ENCODE peak calls at places on chromosomes 1 and 21, in seven cellular contexts. One of them, this sample, is unnamed.

GRCh38 chr1:54610048-54610447 is 13.3 kb downstream of the FAM151A start:
- DNase-seq in fibroblast of lung: peak
- DNase-seq in cardiac fibroblast: no peak
- DNase-seq in neural progenitor cell: peak
- DNase-seq in GM10248: no peak
- DNase-seq in AG10803: no peak
- DNase-seq in HL-60: no peak
- DNase-seq in this sample: no peak

GRCh38 chr1:175130649-175131045 is 61.9 kb downstream of the KIAA0040 start:
- DNase-seq in fibroblast of lung: no peak
- DNase-seq in cardiac fibroblast: no peak
- DNase-seq in neural progenitor cell: no peak
- DNase-seq in GM10248: no peak
- DNase-seq in AG10803: no peak
- DNase-seq in HL-60: no peak
- DNase-seq in this sample: peak

GRCh38 chr1:212498243-212498642 is 65.5 kb downstream of the NENF start:
- DNase-seq in fibroblast of lung: peak
- DNase-seq in cardiac fibroblast: peak
- DNase-seq in neural progenitor cell: no peak
- DNase-seq in GM10248: no peak
- DNase-seq in AG10803: peak
- DNase-seq in HL-60: no peak
- DNase-seq in this sample: no peak

GRCh38 chr1:236253918-236254637 is 27.7 kb downstream of the ERO1B start:
- DNase-seq in fibroblast of lung: no peak
- DNase-seq in cardiac fibroblast: no peak
- DNase-seq in neural progenitor cell: no peak
- DNase-seq in GM10248: no peak
- DNase-seq in AG10803: no peak
- DNase-seq in HL-60: no peak
- DNase-seq in this sample: no peak

GRCh38 chr1:35835398-35835797 is 27.6 kb downstream of the AGO4 start:
- DNase-seq in fibroblast of lung: no peak
- DNase-seq in cardiac fibroblast: no peak
- DNase-seq in neural progenitor cell: no peak
- DNase-seq in GM10248: no peak
- DNase-seq in AG10803: no peak
- DNase-seq in HL-60: no peak
- DNase-seq in this sample: no peak

GRCh38 chr1:23867542-23867952 is 543 bp downstream of the FUCA1 start:
- DNase-seq in fibroblast of lung: no peak
- DNase-seq in cardiac fibroblast: no peak
- DNase-seq in neural progenitor cell: no peak
- DNase-seq in GM10248: no peak
- DNase-seq in AG10803: no peak
- DNase-seq in HL-60: no peak
- DNase-seq in this sample: no peak

GRCh38 chr1:202007703-202008489 is 2.5 kb upstream of the ELF3 start:
- DNase-seq in fibroblast of lung: no peak
- DNase-seq in cardiac fibroblast: peak
- DNase-seq in neural progenitor cell: no peak
- DNase-seq in GM10248: no peak
- DNase-seq in AG10803: no peak
- DNase-seq in HL-60: no peak
- DNase-seq in this sample: no peak

GRCh38 chr21:39631842-39632577 is 19.3 kb downstream of the B3GALT5 start:
- DNase-seq in fibroblast of lung: no peak
- DNase-seq in cardiac fibroblast: no peak
- DNase-seq in neural progenitor cell: no peak
- DNase-seq in GM10248: no peak
- DNase-seq in AG10803: no peak
- DNase-seq in HL-60: no peak
- DNase-seq in this sample: no peak

GRCh38 chr1:225990705-225991464 is 8.3 kb downstream of the SDE2 start:
- DNase-seq in fibroblast of lung: no peak
- DNase-seq in cardiac fibroblast: no peak
- DNase-seq in neural progenitor cell: no peak
- DNase-seq in GM10248: no peak
- DNase-seq in AG10803: no peak
- DNase-seq in HL-60: no peak
- DNase-seq in this sample: no peak

GRCh38 chr1:35726814-35727433 is 8.2 kb upstream of the C1orf216 start:
- DNase-seq in fibroblast of lung: peak
- DNase-seq in cardiac fibroblast: peak
- DNase-seq in neural progenitor cell: peak
- DNase-seq in GM10248: peak
- DNase-seq in AG10803: peak
- DNase-seq in HL-60: peak
- DNase-seq in this sample: no peak

GRCh38 chr1:163928080-163928479 is 606.3 kb downstream of the NUF2 start:
- DNase-seq in fibroblast of lung: no peak
- DNase-seq in cardiac fibroblast: no peak
- DNase-seq in neural progenitor cell: no peak
- DNase-seq in GM10248: no peak
- DNase-seq in AG10803: no peak
- DNase-seq in HL-60: no peak
- DNase-seq in this sample: no peak

GRCh38 chr1:154155282-154155681 is 409 bp upstream of the NUP210L start:
- DNase-seq in fibroblast of lung: no peak
- DNase-seq in cardiac fibroblast: peak
- DNase-seq in neural progenitor cell: no peak
- DNase-seq in GM10248: no peak
- DNase-seq in AG10803: peak
- DNase-seq in HL-60: no peak
- DNase-seq in this sample: no peak

GRCh38 chr1:177185209-177185608 is 14.5 kb downstream of the BRINP2 start:
- DNase-seq in fibroblast of lung: no peak
- DNase-seq in cardiac fibroblast: peak
- DNase-seq in neural progenitor cell: peak
- DNase-seq in GM10248: no peak
- DNase-seq in AG10803: no peak
- DNase-seq in HL-60: no peak
- DNase-seq in this sample: no peak

GRCh38 chr1:111372336-111372965 is 55.1 kb downstream of the OVGP1 start:
- DNase-seq in fibroblast of lung: no peak
- DNase-seq in cardiac fibroblast: no peak
- DNase-seq in neural progenitor cell: no peak
- DNase-seq in GM10248: no peak
- DNase-seq in AG10803: no peak
- DNase-seq in HL-60: no peak
- DNase-seq in this sample: no peak

GRCh38 chr1:33181038-33181861 is 593 bp downstream of the TRIM62 start:
- DNase-seq in fibroblast of lung: peak
- DNase-seq in cardiac fibroblast: peak
- DNase-seq in neural progenitor cell: peak
- DNase-seq in GM10248: peak
- DNase-seq in AG10803: peak
- DNase-seq in HL-60: peak
- DNase-seq in this sample: no peak

GRCh38 chr1:163544441-163544840 is 222.7 kb downstream of the NUF2 start:
- DNase-seq in fibroblast of lung: no peak
- DNase-seq in cardiac fibroblast: no peak
- DNase-seq in neural progenitor cell: no peak
- DNase-seq in GM10248: no peak
- DNase-seq in AG10803: no peak
- DNase-seq in HL-60: peak
- DNase-seq in this sample: no peak

GRCh38 chr1:87279966-87280535 is 48.6 kb upstream of the LMO4 start:
- DNase-seq in fibroblast of lung: peak
- DNase-seq in cardiac fibroblast: peak
- DNase-seq in neural progenitor cell: no peak
- DNase-seq in GM10248: no peak
- DNase-seq in AG10803: no peak
- DNase-seq in HL-60: no peak
- DNase-seq in this sample: no peak
- TF ChIP-seq CTCF in fibroblast of lung: peak
- TF ChIP-seq CTCF in cardiac fibroblast: no peak
- TF ChIP-seq CTCF in neural progenitor cell: peak
- TF ChIP-seq CTCF in GM10248: no peak
- TF ChIP-seq CTCF in AG10803: no peak
- TF ChIP-seq CTCF in HL-60: no peak
- TF ChIP-seq CTCF in this sample: peak

GRCh38 chr1:156281281-156282142 is 1.1 kb downstream of the SMG5 start:
- DNase-seq in fibroblast of lung: peak
- DNase-seq in cardiac fibroblast: peak
- DNase-seq in neural progenitor cell: peak
- DNase-seq in GM10248: peak
- DNase-seq in AG10803: peak
- DNase-seq in HL-60: peak
- DNase-seq in this sample: no peak
- TF ChIP-seq CTCF in fibroblast of lung: no peak
- TF ChIP-seq CTCF in cardiac fibroblast: peak
- TF ChIP-seq CTCF in neural progenitor cell: no peak
- TF ChIP-seq CTCF in GM10248: no peak
- TF ChIP-seq CTCF in AG10803: no peak
- TF ChIP-seq CTCF in HL-60: no peak
- TF ChIP-seq CTCF in this sample: no peak

GRCh38 chr21:31564439-31564838 is 95.1 kb upstream of the SOD1 start:
- DNase-seq in fibroblast of lung: peak
- DNase-seq in cardiac fibroblast: peak
- DNase-seq in neural progenitor cell: no peak
- DNase-seq in GM10248: no peak
- DNase-seq in AG10803: no peak
- DNase-seq in HL-60: no peak
- DNase-seq in this sample: no peak

GRCh38 chr21:31566611-31567010 is 92.9 kb upstream of the SOD1 start:
- DNase-seq in fibroblast of lung: no peak
- DNase-seq in cardiac fibroblast: no peak
- DNase-seq in neural progenitor cell: no peak
- DNase-seq in GM10248: no peak
- DNase-seq in AG10803: no peak
- DNase-seq in HL-60: no peak
- DNase-seq in this sample: no peak

GRCh38 chr21:31570824-31571425 is 88.6 kb upstream of the SOD1 start:
- DNase-seq in fibroblast of lung: peak
- DNase-seq in cardiac fibroblast: no peak
- DNase-seq in neural progenitor cell: no peak
- DNase-seq in GM10248: no peak
- DNase-seq in AG10803: no peak
- DNase-seq in HL-60: no peak
- DNase-seq in this sample: no peak

GRCh38 chr21:31560479-31560878 is 99.0 kb upstream of the SOD1 start:
- DNase-seq in fibroblast of lung: no peak
- DNase-seq in cardiac fibroblast: no peak
- DNase-seq in neural progenitor cell: no peak
- DNase-seq in GM10248: no peak
- DNase-seq in AG10803: no peak
- DNase-seq in HL-60: no peak
- DNase-seq in this sample: no peak

DNA sequence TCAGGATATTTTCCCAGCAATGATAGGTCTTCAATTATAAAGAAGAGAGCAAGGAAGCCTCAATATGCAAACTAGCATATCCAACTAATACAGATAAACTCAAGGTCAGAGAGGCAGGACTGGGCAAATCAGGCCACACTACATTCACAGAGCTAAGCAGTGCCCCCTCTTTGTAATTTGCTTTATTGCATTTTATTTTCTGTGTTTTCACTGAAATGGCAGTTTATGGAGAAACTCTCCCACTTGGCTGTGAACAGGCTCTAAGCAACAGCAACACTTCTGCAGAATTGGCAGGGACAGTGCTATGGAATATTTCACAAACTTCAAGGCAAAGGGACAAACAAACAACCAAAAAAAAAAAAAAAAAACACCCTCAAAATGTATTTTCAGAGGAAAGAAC is 93.4 kb upstream of the SOD1 start:
- DNase-seq in fibroblast of lung: no peak
- DNase-seq in cardiac fibroblast: peak
- DNase-seq in neural progenitor cell: no peak
- DNase-seq in GM10248: no peak
- DNase-seq in AG10803: no peak
- DNase-seq in HL-60: no peak
- DNase-seq in this sample: no peak
- TF ChIP-seq CTCF in fibroblast of lung: peak
- TF ChIP-seq CTCF in cardiac fibroblast: no peak
- TF ChIP-seq CTCF in neural progenitor cell: no peak
- TF ChIP-seq CTCF in GM10248: no peak
- TF ChIP-seq CTCF in AG10803: no peak
- TF ChIP-seq CTCF in HL-60: no peak
- TF ChIP-seq CTCF in this sample: no peak

DNA sequence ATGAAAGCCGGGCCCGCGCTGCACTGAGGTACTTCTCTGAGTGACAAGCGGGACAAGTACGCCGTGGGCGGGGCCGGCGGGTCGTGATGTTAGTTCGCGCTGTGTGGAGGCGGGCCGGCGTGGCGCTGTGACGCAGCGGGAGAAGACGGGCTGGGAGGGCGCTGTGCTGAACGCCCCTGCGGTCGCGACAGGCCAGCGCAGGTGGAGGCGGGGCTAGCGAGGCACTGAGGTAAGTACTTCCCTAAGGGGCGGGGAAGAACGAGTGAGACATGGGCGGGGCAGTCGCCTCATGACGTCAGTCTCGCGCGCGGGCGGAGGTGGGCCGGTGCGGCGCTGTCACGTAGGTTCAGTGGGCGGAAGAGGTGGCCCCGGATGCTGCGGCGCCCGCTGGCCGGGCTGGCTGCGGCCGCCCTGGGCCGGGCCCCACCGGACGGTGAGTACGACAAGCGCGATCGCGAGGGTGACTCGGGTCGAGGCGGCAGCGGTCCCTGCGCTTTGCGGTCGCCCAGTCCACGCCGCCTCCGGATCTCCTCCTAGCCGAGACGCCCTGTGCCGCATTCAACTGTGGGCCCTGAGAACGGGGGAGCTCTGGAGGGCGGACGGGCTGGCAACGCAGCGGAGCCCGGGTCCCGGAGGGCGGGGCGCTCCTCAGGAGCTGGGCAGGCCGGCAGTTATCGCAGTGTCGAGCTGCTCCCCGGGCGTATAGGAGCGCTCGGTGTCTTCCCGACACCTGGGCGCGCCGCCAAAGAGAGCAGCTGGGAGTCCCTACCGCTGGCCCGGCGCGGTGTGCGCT is at the start of gene GUK1:
- DNase-seq in fibroblast of lung: peak
- DNase-seq in cardiac fibroblast: peak
- DNase-seq in neural progenitor cell: peak
- DNase-seq in GM10248: peak
- DNase-seq in AG10803: peak
- DNase-seq in HL-60: peak
- DNase-seq in this sample: peak
- TF ChIP-seq CTCF in fibroblast of lung: no peak
- TF ChIP-seq CTCF in cardiac fibroblast: peak
- TF ChIP-seq CTCF in neural progenitor cell: peak
- TF ChIP-seq CTCF in GM10248: peak
- TF ChIP-seq CTCF in AG10803: no peak
- TF ChIP-seq CTCF in HL-60: no peak
- TF ChIP-seq CTCF in this sample: peak

DNA sequence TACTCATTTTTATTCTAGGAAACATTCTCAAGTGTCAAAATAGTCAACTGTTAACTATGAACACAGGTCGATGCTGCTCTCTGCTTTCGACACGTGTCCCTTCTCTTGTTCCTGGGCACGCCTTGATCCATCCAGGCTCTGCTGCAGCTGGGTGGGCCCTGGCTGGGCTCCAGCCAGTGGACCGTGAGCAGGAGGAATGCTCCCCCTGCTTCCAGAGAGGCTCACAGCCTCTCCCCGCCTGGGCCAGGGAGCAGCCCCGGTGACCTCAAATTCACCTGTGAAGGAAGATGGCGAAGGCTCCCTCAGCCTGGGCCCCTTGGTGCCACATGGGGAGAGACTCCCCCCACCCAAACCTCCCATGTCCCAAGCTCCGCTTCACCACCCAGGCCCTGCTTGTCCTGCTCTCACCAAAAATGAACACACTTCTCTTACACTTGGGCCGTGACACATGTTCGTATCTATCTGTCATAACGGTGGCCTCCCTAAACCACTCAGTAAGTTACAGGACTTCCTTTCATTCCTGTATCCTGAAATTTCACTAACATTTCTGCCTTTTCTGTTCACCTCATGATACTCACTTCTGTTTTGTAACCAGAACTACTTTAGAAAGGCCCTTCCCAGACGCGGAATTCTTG is 24.5 kb upstream of the ADARB1 start:
- DNase-seq in fibroblast of lung: no peak
- DNase-seq in cardiac fibroblast: no peak
- DNase-seq in neural progenitor cell: peak
- DNase-seq in GM10248: no peak
- DNase-seq in AG10803: no peak
- DNase-seq in HL-60: no peak
- DNase-seq in this sample: no peak
- TF ChIP-seq CTCF in fibroblast of lung: no peak
- TF ChIP-seq CTCF in cardiac fibroblast: no peak
- TF ChIP-seq CTCF in neural progenitor cell: no peak
- TF ChIP-seq CTCF in GM10248: no peak
- TF ChIP-seq CTCF in AG10803: no peak
- TF ChIP-seq CTCF in HL-60: no peak
- TF ChIP-seq CTCF in this sample: no peak

This sample was measured in GM12864.